ENCODE peak calls at places on chromosomes 3 and 15, in five cellular contexts. D, Z, G, Q and N are unnamed samples.

GRCh38 chr3:172280406-172281051 is 167.7 kb downstream of the GHSR start:
- DNase-seq in D (no peak), Z (no peak), G (no peak), Q (no peak), N (no peak)

GRCh38 chr3:152910211-152910610 is 75.3 kb downstream of the P2RY1 start:
- DNase-seq in D (no peak), Z (no peak), G (no peak), Q (no peak), N (no peak)

GRCh38 chr3:195549931-195550519 is 6.9 kb upstream of the PPP1R2 start:
- DNase-seq in D (no peak), Z (peak), G (no peak), Q (no peak), N (no peak)

GRCh38 chr3:196472286-196472685 is 31.3 kb downstream of the RNF168 start:
- DNase-seq in D (no peak), Z (no peak), G (no peak), Q (no peak), N (no peak)

GRCh38 chr3:188212308-188212969 is 58.5 kb downstream of the LPP start:
- DNase-seq in D (peak), Z (no peak), G (peak), Q (no peak), N (no peak)

GRCh38 chr3:88150371-88150770 is 612 bp downstream of the C3orf38 start:
- DNase-seq in D (no peak), Z (no peak), G (no peak), Q (no peak), N (no peak)

GRCh38 chr15:59532770-59533379 is 78.7 kb upstream of the GCNT3 start:
- DNase-seq in D (no peak), Z (no peak), G (peak), Q (no peak), N (no peak)

GRCh38 chr15:79887517-79887916 is 9.3 kb downstream of the MTHFS start:
- DNase-seq in D (no peak), Z (no peak), G (no peak), Q (no peak), N (no peak)

GRCh38 chr15:101240364-101240763 is 11.5 kb downstream of the CHSY1 start:
- DNase-seq in D (no peak), Z (no peak), G (no peak), Q (no peak), N (no peak)

GRCh38 chr3:86180696-86181095 is 810.3 kb downstream of the VGLL3 start:
- DNase-seq in D (no peak), Z (no peak), G (no peak), Q (no peak), N (no peak)

GRCh38 chr3:852033-852432 is 240.8 kb upstream of the CNTN6 start:
- DNase-seq in D (no peak), Z (no peak), G (no peak), Q (no peak), N (no peak)
- TF ChIP-seq CTCF in D (no peak), Z (no peak), G (peak), Q (no peak), N (no peak)

GRCh38 chr3:127450331-127450730 is 140.2 kb downstream of the TPRA1 start:
- DNase-seq in D (no peak), Z (no peak), G (no peak), Q (no peak), N (peak)

GRCh38 chr3:127449489-127450212 is 140.9 kb downstream of the TPRA1 start:
- DNase-seq in D (no peak), Z (no peak), G (no peak), Q (no peak), N (no peak)

GRCh38 chr3:127446756-127447155 is 143.8 kb downstream of the TPRA1 start:
- DNase-seq in D (no peak), Z (no peak), G (no peak), Q (no peak), N (peak)

GRCh38 chr3:127448671-127449070 is 141.9 kb downstream of the TPRA1 start:
- DNase-seq in D (no peak), Z (no peak), G (no peak), Q (no peak), N (peak)

DNA sequence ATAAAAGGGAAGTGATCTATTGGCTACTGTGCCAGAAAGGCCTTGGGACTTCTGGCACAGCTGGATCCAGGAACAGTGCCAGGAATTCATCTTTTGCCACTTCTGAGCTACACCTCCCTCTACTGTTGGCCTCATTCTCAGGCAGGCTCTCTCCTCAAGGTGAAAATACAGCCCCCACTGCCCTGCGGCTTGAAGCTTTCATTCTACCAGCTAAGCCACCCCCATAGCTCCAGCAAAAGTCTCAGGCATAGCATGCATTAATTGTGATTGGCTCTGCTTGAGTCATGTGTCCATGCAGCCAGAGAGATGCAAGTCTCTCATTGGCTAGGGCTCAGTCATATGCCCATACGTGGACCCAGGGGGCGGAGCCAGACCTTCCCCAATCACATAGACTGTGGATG is 142.4 kb downstream of the TPRA1 start:
- DNase-seq in D (no peak), Z (no peak), G (no peak), Q (no peak), N (no peak)
- TF ChIP-seq CTCF in D (no peak), Z (no peak), G (no peak), Q (no peak), N (no peak)

GRCh38 chr15:85615930-85616329 is 178.8 kb downstream of the KLHL25 start:
- DNase-seq in D (no peak), Z (no peak), G (no peak), Q (no peak), N (no peak)
- TF ChIP-seq CTCF in D (peak), Z (peak), G (peak), Q (peak), N (peak)

DNA sequence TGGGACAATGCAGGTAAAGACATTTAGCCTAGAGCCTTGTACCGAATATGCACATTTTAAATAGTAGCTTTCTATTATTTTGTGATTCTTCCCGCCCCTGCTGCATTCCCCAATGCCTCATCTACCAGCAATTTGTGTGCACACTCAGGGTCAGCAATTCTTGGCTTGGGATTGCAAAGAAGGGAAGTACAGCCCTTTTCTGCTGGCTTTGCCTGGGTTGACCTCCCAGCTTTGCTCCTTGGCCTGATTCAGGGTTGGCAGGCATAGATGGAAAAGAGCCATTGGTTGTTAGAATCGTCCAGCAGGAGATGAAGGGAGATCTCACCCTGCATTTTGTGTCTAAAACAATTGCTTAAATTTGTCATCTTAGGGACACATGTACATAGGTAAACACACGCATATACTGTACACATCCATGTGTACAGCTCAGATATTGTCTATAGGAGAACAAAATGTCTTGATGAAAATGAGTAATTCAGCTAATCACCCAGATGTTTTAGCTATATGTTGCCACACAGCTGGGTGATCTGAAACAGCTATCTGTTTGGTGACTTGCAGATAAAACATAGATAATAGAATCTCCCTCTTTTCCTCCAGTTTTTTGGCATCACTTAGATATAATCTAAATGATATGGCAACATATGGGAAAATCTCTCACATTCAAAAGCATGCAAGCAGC is 340.9 kb upstream of the TBL1XR1 start:
- DNase-seq in D (no peak), Z (no peak), G (no peak), Q (no peak), N (no peak)
- TF ChIP-seq CTCF in D (no peak), Z (no peak), G (no peak), Q (no peak), N (no peak)

DNA sequence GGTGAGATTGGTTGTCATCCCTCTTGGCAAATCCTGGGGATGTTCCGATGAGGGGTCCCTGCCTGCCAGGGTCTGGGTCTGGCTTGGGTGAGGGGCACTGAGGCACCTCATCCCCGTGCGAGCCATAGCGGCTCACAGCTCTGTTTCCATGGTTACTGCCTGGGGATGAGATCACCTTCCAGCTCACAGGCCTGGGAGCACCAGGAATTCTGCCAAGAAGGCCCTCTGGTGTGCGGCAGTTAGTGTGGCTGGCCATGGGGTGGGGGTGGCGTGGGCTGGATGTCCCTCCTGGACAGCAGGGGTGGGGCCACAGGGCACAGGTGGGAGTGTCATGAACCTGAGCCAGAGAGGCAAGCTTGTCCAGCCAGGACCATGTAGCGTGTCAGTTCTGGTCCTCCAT is 22.1 kb upstream of the PRR23E start:
- DNase-seq in D (peak), Z (no peak), G (peak), Q (no peak), N (peak)
- TF ChIP-seq CTCF in D (no peak), Z (no peak), G (peak), Q (no peak), N (no peak)

DNA sequence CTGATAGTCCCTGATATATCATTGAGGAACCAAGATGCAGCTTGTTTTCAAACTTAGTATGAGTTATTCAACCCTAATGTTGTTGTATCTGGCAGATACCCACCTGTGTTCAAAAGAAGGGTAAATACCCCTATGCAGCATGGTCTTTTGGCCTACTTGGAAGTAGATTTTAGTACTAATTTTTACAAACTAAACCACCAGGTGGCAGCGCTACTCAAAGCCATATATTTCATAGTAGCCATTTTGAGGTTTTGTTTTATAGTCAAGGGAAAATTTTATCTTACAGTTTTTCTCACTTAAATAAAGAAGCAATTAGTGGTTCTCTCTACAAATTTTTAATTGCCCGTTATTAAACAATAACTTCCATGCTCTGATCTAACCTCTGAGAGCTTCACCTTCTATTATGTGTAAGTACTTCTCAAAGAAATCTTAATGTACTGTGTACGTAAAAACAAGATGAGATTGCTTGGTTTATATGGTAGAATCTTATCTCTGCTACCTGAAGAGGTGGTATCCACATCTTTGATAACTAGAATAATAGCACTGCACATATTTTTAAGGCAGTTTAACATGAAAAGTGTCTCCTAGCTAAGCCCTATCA is 31.5 kb upstream of the MLF1 start:
- DNase-seq in D (no peak), Z (no peak), G (peak), Q (no peak), N (no peak)
- TF ChIP-seq CTCF in D (peak), Z (peak), G (peak), Q (peak), N (peak)

DNA sequence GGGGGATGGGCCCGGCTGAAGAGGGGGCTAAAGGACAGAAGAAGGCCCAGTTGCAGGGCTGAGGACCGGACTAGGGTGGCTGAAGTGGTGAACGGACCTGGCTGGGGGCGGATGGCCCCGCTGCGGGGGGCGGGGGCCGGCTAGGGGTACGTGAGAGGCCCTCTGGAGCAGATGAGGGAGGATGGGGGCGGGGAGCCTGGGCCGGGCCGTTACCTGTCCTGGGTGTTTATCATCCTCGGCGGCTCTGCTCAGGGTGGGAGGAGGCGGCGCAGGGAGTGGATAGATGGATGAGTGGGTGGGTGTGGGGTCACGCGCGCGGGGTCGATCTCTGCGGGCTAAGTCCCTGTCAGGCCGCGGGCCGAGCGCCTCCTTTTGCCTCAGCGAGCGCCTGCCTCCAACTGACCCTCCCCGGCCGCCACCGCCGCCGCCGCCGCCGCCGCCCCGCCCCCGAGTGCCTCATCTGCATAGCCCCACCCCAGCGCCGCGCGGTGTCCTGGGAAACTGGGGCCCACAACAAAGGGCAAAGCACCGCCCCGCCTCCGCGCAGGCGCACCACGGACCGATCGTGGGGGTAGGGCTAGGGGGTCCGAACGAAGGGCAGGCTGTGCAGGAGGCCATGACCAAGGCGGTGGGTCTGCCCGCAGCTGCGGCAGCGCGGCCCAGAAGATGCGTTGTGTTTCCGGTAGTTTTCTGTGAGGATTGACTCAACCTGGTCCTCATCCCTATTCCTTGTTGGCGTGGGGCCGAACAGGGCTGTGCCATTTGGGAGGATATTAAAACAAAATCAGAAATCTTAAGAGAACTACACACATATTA is 72.4 kb downstream of the RBPMS2 start:
- DNase-seq in D (peak), Z (peak), G (no peak), Q (peak), N (peak)
- TF ChIP-seq CTCF in D (no peak), Z (no peak), G (no peak), Q (no peak), N (no peak)

DNA sequence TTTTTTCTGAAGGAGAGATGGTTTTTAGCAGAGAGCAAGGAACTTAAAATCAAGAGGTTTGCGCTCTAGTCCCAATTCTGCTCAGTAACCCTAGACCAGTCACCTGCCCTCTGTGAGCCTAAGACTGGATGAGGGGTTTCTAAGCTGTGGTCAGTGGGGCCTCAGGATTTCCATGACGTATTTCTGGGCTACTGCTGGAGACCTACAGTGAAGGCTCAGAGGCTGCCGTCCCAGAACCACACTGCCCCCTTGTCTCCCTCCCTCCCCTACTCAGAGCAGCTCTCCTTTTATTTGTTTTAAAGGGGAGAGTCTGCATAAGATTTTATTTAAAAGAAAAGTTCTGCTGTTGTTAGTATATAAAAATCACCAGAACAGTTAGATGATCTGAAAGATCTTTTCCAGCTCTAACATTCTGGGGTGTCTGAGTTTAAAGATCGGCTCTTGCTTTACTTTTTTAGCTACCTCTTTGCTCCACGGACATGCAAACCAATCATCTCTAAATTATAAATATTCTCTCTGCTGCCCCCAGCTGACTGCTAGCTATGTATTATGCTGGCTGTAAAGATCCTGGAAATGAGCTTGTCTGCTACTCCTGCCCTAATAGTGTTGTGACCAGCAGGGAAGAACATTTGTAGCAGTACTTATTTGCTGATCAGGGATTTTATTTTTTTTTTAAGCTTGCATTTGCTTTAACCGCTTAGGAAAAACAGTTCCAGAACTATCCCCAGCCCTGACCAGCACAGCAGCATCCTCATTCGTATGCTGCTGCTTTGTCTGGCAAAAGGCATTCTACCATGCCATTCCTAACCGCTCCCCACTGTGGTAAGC is 28.6 kb upstream of the NDUFB4 start:
- DNase-seq in D (no peak), Z (no peak), G (no peak), Q (no peak), N (no peak)
- TF ChIP-seq CTCF in D (peak), Z (no peak), G (peak), Q (no peak), N (peak)

GRCh38 chr15:75307778-75308390 is 25.2 kb downstream of the GOLGA6D start:
- DNase-seq in D (no peak), Z (no peak), G (no peak), Q (no peak), N (no peak)
- TF ChIP-seq CTCF in D (no peak), Z (no peak), G (peak), Q (no peak), N (peak)

GRCh38 chr3:148953094-148953493 is 38.2 kb upstream of the GYG1 start:
- DNase-seq in D (no peak), Z (no peak), G (no peak), Q (no peak), N (no peak)

GRCh38 chr3:148954981-148955380 is 36.4 kb upstream of the GYG1 start:
- DNase-seq in D (no peak), Z (no peak), G (no peak), Q (no peak), N (no peak)

GRCh38 chr3:148958681-148959080 is 32.7 kb upstream of the GYG1 start:
- DNase-seq in D (no peak), Z (no peak), G (no peak), Q (no peak), N (no peak)

GRCh38 chr3:148955544-148956346 is 35.6 kb upstream of the GYG1 start:
- DNase-seq in D (peak), Z (no peak), G (peak), Q (no peak), N (no peak)

DNA sequence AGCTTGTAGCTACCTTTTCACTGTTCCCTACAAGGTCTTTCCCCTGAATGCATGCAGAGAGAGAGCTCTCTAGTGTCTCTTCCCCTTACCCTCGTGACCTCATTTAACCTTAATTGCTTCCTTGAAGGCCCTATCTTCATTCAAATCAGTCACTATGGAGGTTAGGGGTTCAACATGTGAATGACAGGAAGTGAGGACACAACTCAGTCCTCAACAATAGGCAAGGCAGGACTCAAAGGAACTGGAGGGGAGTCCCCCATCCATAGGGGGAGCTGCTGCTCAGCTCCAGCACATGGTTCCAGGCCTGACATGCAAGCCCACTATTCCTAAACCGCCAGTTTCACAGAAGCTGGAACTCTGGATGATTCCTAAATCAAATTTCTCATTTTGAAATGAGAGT is 33.8 kb upstream of the GYG1 start:
- DNase-seq in D (no peak), Z (no peak), G (no peak), Q (no peak), N (no peak)
- TF ChIP-seq CTCF in D (no peak), Z (no peak), G (peak), Q (peak), N (peak)